ENCODE peak calls at places on chromosomes 2 and 18, in six cellular contexts. S is progenitor cell of endocrine pancreas; L is NCI-H1092 treated with DMSO at 0.1 percent for 48 hours; K is BE2C; U is SW 1271; R is CD8-positive, alpha-beta T cell. J is an unnamed sample.
A peak's percentile ranks its signal among the peaks of the same experiment; 100 is the strongest.

GRCh38 chr18:49761771-49762170 is 51.6 kb downstream of the ACAA2 start:
- DNase-seq in S (no peak), L (no peak), K (no peak), U (no peak), R (no peak), J (no peak)

GRCh38 chr2:105403785-105404698 is 5.2 kb upstream of the FHL2 start:
- DNase-seq in S (no peak), L (no peak), K (no peak), U (peak; percentile 96), R (no peak), J (no peak)

GRCh38 chr2:159076233-159076632 is 107.8 kb downstream of the TANC1 start:
- DNase-seq in S (no peak), L (no peak), K (no peak), U (no peak), R (no peak), J (no peak)

GRCh38 chr18:74225193-74225840 is 66.4 kb downstream of the CYB5A start:
- DNase-seq in S (peak; percentile 29), L (no peak), K (peak; percentile 19), U (no peak), R (no peak), J (no peak)

GRCh38 chr18:5519448-5520362 is 24.1 kb downstream of the EPB41L3 start:
- DNase-seq in S (no peak), L (no peak), K (no peak), U (no peak), R (no peak), J (no peak)

GRCh38 chr2:201275991-201276390 is 15.7 kb downstream of the CASP8 start:
- DNase-seq in S (no peak), L (no peak), K (no peak), U (no peak), R (no peak), J (no peak)

GRCh38 chr2:179422037-179422643 is 157.5 kb upstream of the SESTD1 start:
- DNase-seq in S (peak; percentile 61), L (peak; percentile 53), K (peak; percentile 40), U (peak; percentile 38), R (no peak), J (peak; percentile 1)

GRCh38 chr18:3653263-3653858 is 203.4 kb downstream of the TGIF1 start:
- DNase-seq in S (no peak), L (no peak), K (no peak), U (no peak), R (no peak), J (no peak)

GRCh38 chr18:13401404-13401803 is 182.8 kb downstream of the LDLRAD4 start:
- DNase-seq in S (no peak), L (no peak), K (no peak), U (no peak), R (peak; percentile 48), J (no peak)

GRCh38 chr2:233408366-233409285 is 54.3 kb downstream of the DGKD start:
- DNase-seq in S (no peak), L (no peak), K (no peak), U (no peak), R (peak; percentile 48), J (no peak)

GRCh38 chr2:105610444-105611327 is 134.0 kb upstream of the NCK2 start:
- DNase-seq in S (no peak), L (no peak), K (no peak), U (no peak), R (no peak), J (no peak)

GRCh38 chr2:72051971-72052505 is 95.6 kb downstream of the CYP26B1 start:
- DNase-seq in S (no peak), L (no peak), K (no peak), U (no peak), R (no peak), J (no peak)

GRCh38 chr2:62457555-62457954 is 48.4 kb downstream of the TMEM17 start:
- DNase-seq in S (no peak), L (no peak), K (no peak), U (no peak), R (no peak), J (no peak)

GRCh38 chr2:164015328-164016123 is 279.7 kb upstream of the FIGN start:
- DNase-seq in S (no peak), L (peak; percentile 51), K (no peak), U (no peak), R (no peak), J (no peak)

GRCh38 chr2:182559623-182560022 is 132.8 kb upstream of the PDE1A start:
- DNase-seq in S (no peak), L (no peak), K (no peak), U (no peak), R (no peak), J (no peak)

GRCh38 chr2:167750675-167751074 is 496.7 kb downstream of the STK39 start:
- DNase-seq in S (no peak), L (no peak), K (no peak), U (no peak), R (no peak), J (no peak)

GRCh38 chr18:70659026-70659726 is 370.3 kb downstream of the SOCS6 start:
- DNase-seq in S (no peak), L (no peak), K (no peak), U (no peak), R (peak; percentile 64), J (no peak)

GRCh38 chr2:200861617-200862016 is 2.8 kb downstream of the CLK1 start:
- DNase-seq in S (no peak), L (no peak), K (no peak), U (no peak), R (no peak), J (no peak)

GRCh38 chr2:120886534-120886961 is 150.9 kb downstream of the GLI2 start:
- DNase-seq in S (no peak), L (no peak), K (no peak), U (no peak), R (no peak), J (no peak)

GRCh38 chr2:199882667-199883066 is 28.4 kb upstream of the C2orf69 start:
- DNase-seq in S (no peak), L (no peak), K (no peak), U (no peak), R (no peak), J (no peak)

GRCh38 chr2:46351388-46352141 is 54.4 kb downstream of the EPAS1 start:
- DNase-seq in S (no peak), L (no peak), K (no peak), U (no peak), R (peak; percentile 86), J (peak; percentile 45)

GRCh38 chr2:183070942-183071844 is 7.4 kb upstream of the DUSP19 start:
- DNase-seq in S (peak; percentile 60), L (no peak), K (peak; percentile 65), U (no peak), R (no peak), J (no peak)

GRCh38 chr2:197356136-197356535 is 45.6 kb upstream of the ANKRD44 start:
- DNase-seq in S (no peak), L (no peak), K (no peak), U (no peak), R (no peak), J (no peak)

GRCh38 chr2:218093879-218094278 is 24.8 kb downstream of the RUFY4 start:
- DNase-seq in S (no peak), L (no peak), K (no peak), U (no peak), R (no peak), J (no peak)

GRCh38 chr18:12391487-12392136 is 14.6 kb upstream of the AFG3L2 start:
- DNase-seq in S (peak; percentile 27), L (peak; percentile 33), K (peak; percentile 57), U (peak; percentile 54), R (peak; percentile 61), J (peak; percentile 26)

GRCh38 chr2:38499921-38500634 is 102.7 kb downstream of the HNRNPLL start:
- DNase-seq in S (no peak), L (no peak), K (no peak), U (no peak), R (no peak), J (no peak)

GRCh38 chr2:68255736-68256450 is 3.6 kb upstream of the PPP3R1 start:
- DNase-seq in S (no peak), L (no peak), K (no peak), U (no peak), R (no peak), J (no peak)

GRCh38 chr2:168461178-168461941 is 5.3 kb downstream of the CERS6 start:
- DNase-seq in S (no peak), L (no peak), K (no peak), U (no peak), R (no peak), J (no peak)

GRCh38 chr2:12265646-12266045 is 451.1 kb upstream of the TRIB2 start:
- DNase-seq in S (no peak), L (no peak), K (no peak), U (no peak), R (no peak), J (no peak)

GRCh38 chr18:75244914-75245313 is 34.3 kb downstream of the TSHZ1 start:
- DNase-seq in S (no peak), L (no peak), K (no peak), U (no peak), R (no peak), J (no peak)

GRCh38 chr2:31270136-31270535 is 36.2 kb downstream of the EHD3 start:
- DNase-seq in S (no peak), L (no peak), K (no peak), U (no peak), R (no peak), J (no peak)

GRCh38 chr18:79121746-79122474 is 52.7 kb downstream of the ATP9B start:
- DNase-seq in S (no peak), L (no peak), K (no peak), U (no peak), R (no peak), J (no peak)

GRCh38 chr2:100646039-100646438 is 83.2 kb downstream of the PDCL3 start:
- DNase-seq in S (no peak), L (no peak), K (no peak), U (no peak), R (no peak), J (no peak)

GRCh38 chr2:222398446-222398885 is 25.9 kb upstream of the SGPP2 start:
- DNase-seq in S (no peak), L (peak; percentile 82), K (peak; percentile 56), U (no peak), R (no peak), J (no peak)

GRCh38 chr2:127411609-127412370 is 6.4 kb upstream of the PROC start:
- DNase-seq in S (no peak), L (peak; percentile 56), K (no peak), U (no peak), R (no peak), J (no peak)

J was measured in activated gamma-delta T cell treated with anti-CD3 and anti-CD28 coated beads, Interleukin-2, amount 50 U/mL, for 16 hours.